ENCODE peak calls at places on chromosomes 12 and 14, in five cellular contexts. N is K562, D is GM12891, R is H1, O is SK-N-SH. M is an unnamed sample.

GRCh38 chr12:87201598-87201997 is 827.6 kb downstream of the C12orf50 start:
- DNase-seq in O (no peak), R (no peak), D (no peak), N (no peak), M (no peak)

GRCh38 chr14:92586001-92586947 is 72.7 kb downstream of the RIN3 start:
- DNase-seq in N (no peak), R (no peak), O (no peak), D (no peak), M (no peak)

GRCh38 chr12:103268831-103269514 is 226.8 kb downstream of the C12orf42 start:
- DNase-seq in O (no peak), R (no peak), N (no peak), D (no peak), M (no peak)

GRCh38 chr12:108840605-108841328 is 16.6 kb downstream of the SSH1 start:
- DNase-seq in O (no peak), D (no peak), R (no peak), N (no peak), M (no peak)

GRCh38 chr14:36976571-36977023 is 195.8 kb downstream of the SLC25A21 start:
- DNase-seq in N (peak), D (no peak), R (no peak), O (no peak), M (no peak)

GRCh38 chr12:61808856-61809255 is 451.3 kb upstream of the USP15 start:
- DNase-seq in R (no peak), D (no peak), N (no peak), O (no peak), M (no peak)

GRCh38 chr12:45547822-45548221 is 181.7 kb upstream of the ARID2 start:
- DNase-seq in N (no peak), O (no peak), D (no peak), R (no peak), M (no peak)

GRCh38 chr14:91350813-91351507 is 66.7 kb downstream of the CCDC88C start:
- DNase-seq in R (no peak), O (no peak), N (no peak), D (no peak), M (no peak)

GRCh38 chr14:52103416-52103815 is 34.6 kb upstream of the NID2 start:
- DNase-seq in D (no peak), R (no peak), N (no peak), O (no peak), M (no peak)

GRCh38 chr14:30020271-30020670 is 92.6 kb upstream of the PRKD1 start:
- DNase-seq in O (no peak), N (no peak), D (no peak), R (no peak), M (no peak)

GRCh38 chr12:64836856-64837255 is 12.4 kb downstream of the TBC1D30 start:
- DNase-seq in R (no peak), O (no peak), D (no peak), N (no peak), M (no peak)

GRCh38 chr12:2836576-2836975 is 1.7 kb upstream of the NRIP2 start:
- DNase-seq in O (no peak), N (no peak), D (no peak), R (no peak), M (no peak)

GRCh38 chr12:116201908-116202307 is 75.6 kb downstream of the MED13L start:
- DNase-seq in O (no peak), N (no peak), D (no peak), R (no peak), M (no peak)

GRCh38 chr14:104179126-104179525 is 40.7 kb downstream of the KIF26A start:
- DNase-seq in D (no peak), N (no peak), O (no peak), R (no peak), M (no peak)

GRCh38 chr12:88036368-88036965 is 7.3 kb upstream of the C12orf50 start:
- DNase-seq in O (no peak), R (no peak), N (peak), D (no peak), M (no peak)

DNA sequence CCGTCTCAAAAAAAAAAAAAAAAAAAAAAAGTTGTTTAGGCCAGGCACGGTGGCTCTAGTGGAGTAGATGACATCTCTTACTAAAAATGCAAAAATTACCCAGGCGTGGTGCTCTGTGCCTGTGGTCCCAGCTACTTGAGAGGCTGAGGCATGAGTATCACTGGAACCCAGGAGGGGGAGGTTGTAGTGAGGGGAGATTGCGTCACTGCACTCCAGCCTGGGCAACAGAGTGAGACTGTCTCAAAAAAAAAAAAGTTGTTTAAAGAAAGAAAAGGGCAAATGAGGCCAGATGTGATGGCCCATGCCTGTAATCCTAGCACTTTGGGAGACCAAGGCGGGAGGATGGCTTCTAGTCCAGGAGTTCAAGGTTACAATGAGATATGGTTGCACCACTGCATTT is 36.6 kb upstream of the SPPL3 start:
- DNase-seq in D (no peak), R (no peak), N (no peak), O (no peak), M (no peak)
- TF ChIP-seq TAF1 in D (no peak), R (no peak), N (no peak), O (no peak), M (no peak)

GRCh38 chr14:68824517-68825347 is 31.9 kb upstream of the ZFP36L1 start:
- DNase-seq in D (no peak), R (peak), O (peak), N (peak), M (no peak)
- TF ChIP-seq TAF1 in D (no peak), R (peak), O (peak), N (no peak), M (no peak)

DNA sequence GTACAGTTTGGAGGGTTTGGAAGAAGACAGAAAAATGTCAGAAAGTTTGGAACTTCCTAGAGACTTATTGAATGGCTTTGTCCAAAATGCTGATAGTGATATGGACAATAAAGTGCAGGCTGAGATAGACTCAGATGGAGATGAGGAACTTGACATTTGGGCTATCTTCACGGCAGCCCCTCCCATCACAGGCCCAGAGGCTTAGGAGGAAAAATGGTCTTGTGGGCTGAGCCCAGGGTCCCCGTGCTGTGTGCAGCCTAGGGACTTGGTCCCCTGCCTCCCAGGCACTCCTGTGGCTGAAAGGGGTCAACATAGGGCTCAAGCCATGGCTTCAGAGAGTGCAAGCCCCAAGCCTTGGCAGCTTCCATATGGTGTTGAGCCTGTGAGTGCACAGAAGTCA is 79.0 kb downstream of the CMAS start:
- DNase-seq in R (no peak), N (no peak), D (no peak), O (no peak), M (no peak)
- TF ChIP-seq TAF1 in R (no peak), N (no peak), D (no peak), O (no peak), M (no peak)

DNA sequence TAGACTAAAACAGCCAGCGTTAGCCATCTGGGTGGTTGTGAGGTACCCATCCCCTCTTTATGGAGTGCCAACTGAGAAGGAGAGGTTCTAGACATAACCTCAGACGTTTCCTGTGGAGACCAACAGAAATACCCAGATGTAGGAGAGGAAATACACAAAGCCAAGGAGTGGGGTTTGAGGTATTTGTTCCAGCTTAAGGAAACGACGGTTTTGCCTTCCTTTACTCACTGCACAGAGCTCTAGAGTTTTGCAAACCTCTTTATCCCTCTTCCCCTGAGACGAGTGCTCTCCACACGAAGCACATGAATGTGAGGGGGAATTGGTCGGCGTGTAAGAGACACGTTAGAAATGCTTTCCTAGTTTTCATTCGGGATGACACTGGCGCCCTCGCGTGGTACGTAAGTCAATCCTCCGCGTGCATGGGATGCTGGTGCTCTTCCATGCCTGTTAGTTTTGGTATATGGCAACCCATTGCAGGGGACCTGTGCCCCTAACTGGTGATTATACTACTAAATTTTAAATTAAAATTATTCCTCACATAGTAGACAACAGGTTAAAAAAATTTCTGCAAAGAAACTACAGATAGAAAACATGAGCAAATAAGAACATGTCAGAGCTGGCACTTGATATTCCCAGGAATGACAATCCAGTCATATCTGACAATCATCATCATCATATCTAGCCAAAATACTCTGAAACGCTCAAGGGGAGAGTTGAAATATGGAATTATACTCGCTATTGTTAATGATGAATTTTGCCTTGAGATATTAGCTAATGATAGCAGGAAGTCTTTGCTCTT is 121.7 kb downstream of the PPM1H start:
- DNase-seq in O (peak), N (peak), R (peak), D (no peak), M (no peak)
- TF ChIP-seq TAF1 in O (no peak), N (no peak), R (no peak), D (no peak), M (no peak)

GRCh38 chr12:1234073-1234472 is 243.1 kb downstream of the ERC1 start:
- DNase-seq in R (no peak), D (no peak), O (no peak), N (peak), M (no peak)
- TF ChIP-seq TAF1 in R (no peak), D (no peak), O (no peak), N (no peak), M (no peak)

DNA sequence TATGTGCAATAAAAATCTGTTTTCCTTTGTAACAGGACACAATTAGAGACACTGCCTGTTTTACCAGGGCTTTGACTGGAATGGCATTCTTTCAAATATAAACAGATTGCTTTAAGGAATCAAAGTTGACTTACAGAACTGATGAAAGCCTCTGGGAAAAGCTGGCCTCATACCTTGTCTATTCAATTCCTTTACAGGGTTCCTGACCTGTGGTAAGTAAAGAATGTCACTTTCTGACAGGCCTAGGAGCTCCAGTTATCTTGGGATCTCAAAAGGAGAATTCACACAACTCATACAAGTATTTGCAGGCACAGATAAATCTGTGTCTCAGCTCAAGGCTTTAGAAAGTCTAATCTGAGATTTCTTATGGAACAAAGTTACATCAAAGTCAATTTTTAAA is 88.4 kb downstream of the BCAT1 start:
- DNase-seq in R (no peak), N (no peak), O (no peak), D (no peak), M (no peak)
- TF ChIP-seq TAF1 in R (no peak), N (no peak), O (no peak), D (no peak), M (no peak)

DNA sequence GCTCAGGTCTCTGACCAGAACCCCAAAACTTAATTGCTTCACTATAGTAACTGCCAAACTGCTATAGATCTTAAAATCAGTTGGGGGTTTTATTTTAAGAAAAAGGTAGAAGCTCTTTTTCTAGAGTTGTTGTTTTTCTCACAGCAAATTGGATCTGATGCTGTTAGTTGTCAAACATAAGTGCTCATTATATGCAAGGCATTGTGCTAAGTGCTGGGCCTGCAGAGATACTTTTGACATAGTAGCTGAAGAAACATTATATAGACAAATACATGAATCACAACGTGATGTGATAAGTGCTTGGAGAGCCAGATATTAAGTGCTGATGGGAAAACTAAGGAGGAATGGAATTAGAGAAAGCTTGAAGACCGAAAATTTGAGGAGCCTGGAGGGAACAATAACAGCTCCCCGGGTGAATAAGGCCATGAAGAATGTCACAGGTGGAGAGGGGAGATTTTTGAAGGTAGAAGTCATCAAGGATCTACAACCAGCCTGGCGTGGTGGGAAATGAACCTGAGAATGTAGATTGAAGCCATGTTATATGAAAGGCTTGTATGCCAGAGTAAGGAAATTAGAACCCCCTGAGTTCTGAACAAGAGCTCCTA is 126.5 kb downstream of the DYRK2 start:
- DNase-seq in D (no peak), R (no peak), N (no peak), O (no peak), M (no peak)
- TF ChIP-seq TAF1 in D (no peak), R (no peak), N (no peak), O (no peak), M (no peak)

GRCh38 chr14:50402965-50403364 is 6.3 kb upstream of the CDKL1 start:
- DNase-seq in N (no peak), D (no peak), R (no peak), O (no peak), M (no peak)

GRCh38 chr14:50400461-50400860 is 3.8 kb upstream of the CDKL1 start:
- DNase-seq in O (no peak), D (no peak), N (no peak), R (no peak), M (no peak)

GRCh38 chr14:50399251-50400032 is 2.8 kb upstream of the CDKL1 start:
- DNase-seq in D (no peak), O (no peak), N (no peak), R (no peak), M (no peak)

GRCh38 chr14:50407089-50407813 is 10.6 kb upstream of the CDKL1 start:
- DNase-seq in D (no peak), O (no peak), N (no peak), R (no peak), M (no peak)

DNA sequence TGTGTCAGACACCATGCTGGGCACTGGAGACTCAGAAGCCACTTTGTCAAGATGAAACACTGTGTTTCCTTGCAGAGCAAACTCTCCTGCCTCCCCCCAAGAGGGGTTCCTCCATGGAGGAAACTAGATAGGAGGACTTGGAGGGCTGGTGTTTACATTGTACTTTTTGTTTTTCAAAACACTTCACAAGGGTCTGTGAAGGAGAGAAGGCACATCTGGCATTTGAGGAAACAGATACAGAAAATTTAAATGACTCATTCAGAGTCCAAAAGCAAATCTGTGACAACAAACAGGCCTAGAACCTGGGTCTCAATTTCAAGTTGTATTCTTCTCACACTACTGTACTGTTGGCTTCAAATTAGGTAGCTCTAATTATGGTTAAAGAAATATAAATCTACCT is 6.8 kb upstream of the CDKL1 start:
- DNase-seq in R (no peak), D (no peak), O (no peak), N (no peak), M (no peak)
- TF ChIP-seq TAF1 in R (no peak), D (no peak), O (no peak), N (no peak), M (no peak)

M was measured in GM12892.